ENCODE peak calls at places on chromosomes 12 and 14, in five cellular contexts. E, L, Y, G and S are unnamed samples.

GRCh38 chr12:49511410-49511809 is 27.4 kb upstream of the KCNH3 start:
- DNase-seq in E (no peak), L (no peak), Y (no peak), G (no peak), S (no peak)

GRCh38 chr12:96743606-96744005 is 163.5 kb upstream of the NEDD1 start:
- DNase-seq in E (no peak), L (no peak), Y (no peak), G (no peak), S (no peak)

GRCh38 chr14:92652413-92653151 is 95.8 kb downstream of the LGMN start:
- DNase-seq in E (no peak), L (no peak), Y (no peak), G (no peak), S (no peak)

GRCh38 chr12:52581481-52581880 is 7.8 kb upstream of the KRT74 start:
- DNase-seq in E (no peak), L (no peak), Y (no peak), G (peak), S (no peak)

GRCh38 chr12:10190558-10191388 is 11.9 kb downstream of the TMEM52B start:
- DNase-seq in E (peak), L (peak), Y (peak), G (peak), S (peak)

GRCh38 chr14:82403972-82404371 is 870.3 kb upstream of the SEL1L start:
- DNase-seq in E (no peak), L (no peak), Y (no peak), G (no peak), S (no peak)

GRCh38 chr12:95623554-95624170 is 72.4 kb upstream of the USP44 start:
- DNase-seq in E (peak), L (peak), Y (peak), G (peak), S (peak)

GRCh38 chr12:38118632-38119031 is 197.9 kb upstream of the ALG10B start:
- DNase-seq in E (no peak), L (no peak), Y (no peak), G (no peak), S (no peak)

GRCh38 chr12:62882140-62882539 is 52.8 kb downstream of the PPM1H start:
- DNase-seq in E (no peak), L (no peak), Y (no peak), G (no peak), S (no peak)

GRCh38 chr12:7951671-7952070 is 15.7 kb upstream of the SLC2A3 start:
- DNase-seq in E (no peak), L (no peak), Y (no peak), G (no peak), S (no peak)

GRCh38 chr12:53860426-53861223 is 78.0 kb upstream of the HOXC13 start:
- DNase-seq in E (no peak), L (no peak), Y (no peak), G (no peak), S (no peak)
- H3K27ac ChIP-seq in E (no peak), L (no peak), Y (no peak), G (no peak), S (no peak)

GRCh38 chr14:37198907-37199306 is 1.2 kb downstream of the MIPOL1 start:
- DNase-seq in E (no peak), L (no peak), Y (no peak), G (no peak), S (no peak)

GRCh38 chr14:37195327-37195726 is 2.4 kb upstream of the MIPOL1 start:
- DNase-seq in E (no peak), L (no peak), Y (no peak), G (no peak), S (no peak)

GRCh38 chr14:37196604-37197420 is 925 bp upstream of the MIPOL1 start:
- DNase-seq in E (no peak), L (no peak), Y (no peak), G (no peak), S (no peak)

GRCh38 chr14:37198273-37198598 is 499 bp downstream of the MIPOL1 start:
- DNase-seq in E (no peak), L (no peak), Y (no peak), G (no peak), S (no peak)

DNA sequence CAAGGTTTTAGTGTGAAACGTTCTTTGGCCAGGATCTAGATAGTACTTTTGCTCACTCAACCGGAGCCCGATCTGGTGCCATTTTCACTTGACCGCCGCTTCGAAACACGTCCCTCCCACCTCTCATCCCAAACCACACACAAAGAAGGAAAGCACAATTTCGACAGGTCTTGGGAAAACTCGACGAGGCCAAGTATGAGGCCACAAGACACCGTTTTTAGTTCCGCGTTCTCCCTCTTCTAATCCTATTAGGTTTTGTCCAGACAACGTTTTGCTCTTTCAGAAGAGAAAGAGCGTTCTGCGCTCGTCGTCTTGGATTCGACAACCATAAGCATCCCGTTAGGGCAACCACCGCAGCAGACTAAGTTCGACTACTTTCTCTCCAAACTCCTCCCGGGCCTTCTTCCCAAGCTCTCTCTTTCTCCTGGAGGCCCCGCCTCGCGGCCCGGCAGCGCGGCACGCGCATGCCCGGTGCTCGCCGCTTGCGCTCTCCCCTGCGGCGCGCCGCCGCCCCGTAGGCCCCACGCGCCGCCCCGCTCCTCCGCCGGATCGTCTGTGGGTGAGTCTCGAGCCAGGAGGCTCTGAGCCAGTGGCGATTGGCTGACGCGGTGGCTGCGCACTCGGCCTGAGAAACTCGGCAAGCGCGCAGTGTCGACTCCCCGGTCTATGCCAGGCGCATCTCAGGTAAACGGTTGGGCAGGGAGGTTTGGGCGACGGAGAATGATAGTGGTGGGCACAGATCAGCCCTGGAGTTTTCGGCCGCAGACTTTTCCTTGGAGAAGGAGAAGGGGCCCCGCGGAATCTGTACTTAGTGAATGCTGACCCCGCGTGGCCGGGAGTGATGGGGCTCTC is at the start of gene MIPOL1:
- DNase-seq in E (peak), L (no peak), Y (peak), G (peak), S (peak)
- H3K27ac ChIP-seq in E (peak), L (no peak), Y (peak), G (peak), S (peak)

GRCh38 chr12:76138656-76139055 is 54.2 kb upstream of the NAP1L1 start:
- DNase-seq in E (no peak), L (no peak), Y (no peak), G (no peak), S (no peak)
- H3K27ac ChIP-seq in E (no peak), L (no peak), Y (no peak), G (no peak), S (no peak)

GRCh38 chr14:52325632-52326031 is 11.5 kb downstream of the PTGER2 start:
- DNase-seq in E (no peak), L (no peak), Y (no peak), G (no peak), S (no peak)
- H3K27ac ChIP-seq in E (no peak), L (no peak), Y (no peak), G (no peak), S (no peak)